ENCODE peak calls at places on chromosomes 13 and 19, in eight cellular contexts. A is A549, D is PC-3, K is NB4, Q is upper lobe of right lung, B is HFF-Myc, C is bronchial epithelial cell, U is psoas muscle. I is an unnamed sample.

GRCh38 chr19:33498391-33499000 is 23.1 kb downstream of the PEPD start:
- DNase-seq in B (no peak), C (no peak), A (no peak), D (no peak), Q (no peak), K (no peak), U (no peak), I (no peak)

GRCh38 chr13:30841161-30841560 is 64.9 kb upstream of the MEDAG start:
- DNase-seq in K (no peak), C (no peak), D (no peak), A (no peak), Q (no peak), B (peak; percentile 75), U (no peak), I (peak; percentile 92)

GRCh38 chr19:42316223-42317211 is 3.4 kb downstream of the TMEM145 start:
- DNase-seq in A (no peak), Q (peak; percentile 80), D (no peak), C (no peak), B (no peak), K (peak; percentile 66), U (no peak), I (peak; percentile 44)

GRCh38 chr13:31328549-31329229 is 128.9 kb downstream of the B3GLCT start:
- DNase-seq in A (no peak), U (no peak), C (peak; percentile 45), D (peak; percentile 47), K (no peak), B (no peak), Q (no peak), I (no peak)

GRCh38 chr13:80783926-80784325 is 443.0 kb upstream of the SPRY2 start:
- DNase-seq in C (no peak), U (no peak), Q (no peak), K (no peak), D (no peak), A (no peak), B (no peak), I (no peak)

GRCh38 chr19:53982056-53982455 is 9.4 kb upstream of the CACNG6 start:
- DNase-seq in Q (no peak), D (peak; percentile 23), K (no peak), C (no peak), B (no peak), A (no peak), U (no peak), I (no peak)

GRCh38 chr19:15331419-15332310 is 674 bp downstream of the BRD4 start:
- DNase-seq in A (peak; percentile 36), D (peak; percentile 43), B (no peak), K (peak; percentile 75), U (peak; percentile 82), Q (peak; percentile 85), C (no peak), I (peak; percentile 39)

GRCh38 chr13:79393564-79394249 is 12.3 kb downstream of the RBM26 start:
- DNase-seq in U (no peak), D (peak; percentile 15), Q (no peak), C (no peak), A (no peak), K (peak; percentile 96), B (no peak), I (no peak)

GRCh38 chr19:3570619-3571018 is 2.1 kb upstream of the HMG20B start:
- DNase-seq in A (no peak), C (no peak), B (no peak), D (no peak), U (no peak), K (no peak), Q (no peak), I (no peak)

GRCh38 chr13:110012102-110012739 is 225.8 kb upstream of the IRS2 start:
- DNase-seq in Q (no peak), D (peak; percentile 89), U (no peak), B (peak; percentile 99), C (peak; percentile 94), A (peak; percentile 43), K (no peak), I (peak; percentile 99)

GRCh38 chr19:7152568-7152967 is 83.1 kb downstream of the ZNF557 start:
- DNase-seq in D (no peak), Q (no peak), A (no peak), C (no peak), K (no peak), B (no peak), U (no peak), I (peak; percentile 6)

GRCh38 chr19:56170261-56170660 is 5.5 kb upstream of the GALP start:
- DNase-seq in Q (peak; percentile 89), C (peak; percentile 97), B (no peak), K (peak; percentile 11), U (no peak), A (no peak), D (peak; percentile 94), I (no peak)

GRCh38 chr13:23778879-23779278 is 110.3 kb downstream of the MIPEP start:
- DNase-seq in U (no peak), Q (no peak), B (no peak), A (no peak), K (no peak), C (peak; percentile 90), D (peak; percentile 51), I (peak; percentile 43)

GRCh38 chr19:7395793-7396192 is 47.1 kb downstream of the ARHGEF18 start:
- DNase-seq in A (no peak), K (no peak), Q (no peak), D (peak; percentile 33), C (peak; percentile 26), U (no peak), B (no peak), I (no peak)

GRCh38 chr13:33123066-33123940 is 107.1 kb downstream of the KL start:
- DNase-seq in Q (no peak), A (no peak), K (peak; percentile 61), U (peak; percentile 62), C (no peak), D (no peak), B (no peak), I (peak; percentile 34)

GRCh38 chr19:4647676-4648644 is 8.6 kb downstream of the TNFAIP8L1 start:
- DNase-seq in C (no peak), U (peak; percentile 82), K (no peak), A (no peak), B (no peak), D (no peak), Q (no peak), I (no peak)

GRCh38 chr13:30398601-30399072 is 23.7 kb upstream of the UBE2L5 start:
- DNase-seq in K (no peak), D (no peak), A (no peak), Q (no peak), U (no peak), B (no peak), C (no peak), I (peak; percentile 22)

GRCh38 chr13:100667894-100668293 is 6.7 kb downstream of the TMTC4 start:
- DNase-seq in B (no peak), D (no peak), C (no peak), Q (no peak), A (no peak), U (no peak), K (no peak), I (no peak)

GRCh38 chr19:4969772-4970531 is 1.0 kb downstream of the KDM4B start:
- DNase-seq in C (peak; percentile 22), K (peak; percentile 59), D (peak; percentile 51), A (no peak), Q (no peak), U (no peak), B (no peak), I (peak; percentile 24)

GRCh38 chr19:38076337-38076736 is 147.7 kb downstream of the DPF1 start:
- DNase-seq in D (no peak), K (no peak), C (no peak), Q (no peak), U (no peak), B (no peak), A (no peak), I (no peak)

GRCh38 chr13:26896986-26897668 is 136.5 kb upstream of the GPR12 start:
- DNase-seq in U (no peak), C (no peak), A (no peak), K (no peak), B (no peak), Q (no peak), D (no peak), I (no peak)

GRCh38 chr19:45615795-45616708 is 14.0 kb upstream of the GPR4 start:
- DNase-seq in C (peak; percentile 75), A (peak; percentile 96), B (peak; percentile 88), D (peak; percentile 80), Q (peak; percentile 83), U (peak; percentile 91), K (peak; percentile 78), I (peak; percentile 66)
- H3K4me3 ChIP-seq in C (no peak overlapping the region), A (no peak overlapping the region), B (no peak overlapping the region), D (no peak overlapping the region), Q (no peak overlapping the region), U (peak overlapping the region; percentile 34), K (no peak overlapping the region), I (no peak overlapping the region)

DNA sequence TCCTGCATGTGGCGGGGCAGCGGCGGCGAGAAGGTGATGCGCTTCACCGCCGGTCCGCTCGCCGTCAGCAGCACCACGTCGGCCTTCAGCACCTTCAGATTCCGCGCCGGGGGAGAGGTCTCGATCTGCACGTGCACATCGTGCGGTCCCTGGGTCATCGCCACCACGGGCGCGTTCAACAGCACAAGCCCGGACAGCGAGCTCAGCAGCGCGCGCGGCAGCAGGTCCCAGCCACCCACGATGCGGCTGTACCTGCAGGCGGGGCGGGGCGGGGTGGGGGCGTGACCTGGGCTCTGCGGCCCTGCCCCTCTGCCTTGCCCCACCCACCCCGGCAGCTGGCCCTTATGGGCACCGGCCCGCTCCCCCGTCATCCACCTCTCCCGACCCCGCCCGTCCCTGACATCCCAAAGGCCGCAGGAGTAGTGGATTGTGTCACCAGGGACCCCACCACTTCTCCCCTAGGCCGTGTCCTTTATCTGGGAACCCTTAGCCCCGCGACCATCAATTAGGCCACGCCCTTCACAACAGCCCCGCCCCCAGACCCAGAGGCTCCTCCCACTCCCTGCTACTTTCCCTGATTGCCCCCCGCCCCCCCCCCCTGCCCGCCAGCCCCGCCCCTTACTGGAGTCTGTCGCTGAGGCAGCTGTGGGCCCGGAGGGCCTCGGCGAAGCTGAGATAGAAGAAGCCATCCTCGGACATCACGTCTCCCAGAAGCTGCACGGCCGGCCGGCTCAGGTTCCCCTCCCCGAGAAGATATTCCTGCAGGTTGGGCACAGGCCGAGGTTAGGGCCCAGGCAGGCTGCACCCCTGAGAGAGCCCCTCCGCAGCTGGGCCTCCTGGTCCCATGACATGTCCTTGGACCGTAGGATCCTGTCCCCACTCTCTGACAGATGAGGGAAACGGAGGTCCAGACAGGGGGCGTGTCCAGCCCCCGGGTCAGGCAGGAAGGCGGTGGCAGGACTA is 6.1 kb downstream of the IL4I1 start:
- DNase-seq in Q (peak; percentile 80), U (no peak), K (no peak), A (peak; percentile 62), B (no peak), D (no peak), C (peak; percentile 33), I (no peak)
- TF ChIP-seq CTCF in Q (peak; percentile 15), U (no peak), K (no peak), A (peak; percentile 34), B (no peak), D (no peak), C (no peak), I (no peak)

DNA sequence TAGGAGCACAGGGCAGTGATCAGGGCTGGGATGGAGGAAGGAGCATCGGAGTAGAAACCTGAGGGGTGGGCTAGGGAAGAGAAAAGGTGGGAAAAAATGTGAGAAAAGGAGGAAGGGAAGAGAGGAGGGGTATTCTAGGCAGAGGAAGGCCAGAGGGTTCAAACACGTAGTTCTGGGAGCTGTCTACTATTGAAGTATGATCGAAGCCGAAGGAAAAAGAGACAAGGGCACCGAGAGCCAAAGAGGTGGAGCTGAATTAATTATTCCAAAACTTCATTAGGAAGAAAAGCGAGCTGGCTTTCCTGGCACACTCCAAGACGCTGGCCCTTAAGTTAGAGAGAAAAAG is 7.8 kb downstream of the DLL3 start:
- DNase-seq in A (no peak), D (no peak), B (no peak), C (no peak), Q (no peak), U (no peak), K (no peak), I (no peak)
- H3K4me3 ChIP-seq in A (peak overlapping the region; percentile 66), D (peak overlapping the region; percentile 80), B (no peak overlapping the region), C (no peak overlapping the region), Q (peak overlapping the region; percentile 40), U (peak overlapping the region; percentile 58), K (no peak overlapping the region), I (peak overlapping the region; percentile 29)

GRCh38 chr13:60286707-60287106 is 110.3 kb upstream of the TDRD3 start:
- DNase-seq in U (no peak), A (no peak), B (no peak), D (no peak), C (no peak), K (no peak), Q (no peak), I (no peak)
- TF ChIP-seq CTCF in U (no peak), A (no peak), B (no peak), D (no peak), C (no peak), K (no peak), Q (no peak), I (no peak)